ENCODE peak calls at places on chromosomes 5 and 9, in four cellular contexts. R is HepG2, X is WTC11, D is K562. L is an unnamed sample.
A peak's percentile ranks its signal among the peaks of the same experiment; 100 is the strongest.

GRCh38 chr5:137828192-137828591 is 39.5 kb upstream of the MYOT start:
- DNase-seq in R (no peak), X (no peak), D (no peak), L (no peak)

GRCh38 chr5:60842859-60843692 is 993 bp downstream of the ELOVL7 start:
- DNase-seq in R (no peak), X (peak; percentile 35), D (no peak), L (peak; percentile 10)

GRCh38 chr9:107465467-107466451 is 23.8 kb downstream of the KLF4 start:
- DNase-seq in R (no peak), X (peak; percentile 79), D (peak; percentile 57), L (peak; percentile 84)

GRCh38 chr5:101390317-101390908 is 487.3 kb upstream of the ST8SIA4 start:
- DNase-seq in R (peak; percentile 46), X (peak; percentile 14), D (peak; percentile 5), L (peak; percentile 80)

GRCh38 chr5:76401801-76402250 is 1.3 kb upstream of the IQGAP2 start:
- DNase-seq in R (no peak), X (no peak), D (no peak), L (no peak)

GRCh38 chr5:67612961-67613360 is 416.4 kb upstream of the CD180 start:
- DNase-seq in R (no peak), X (no peak), D (no peak), L (no peak)

GRCh38 chr5:175588709-175589429 is 69.0 kb upstream of the HRH2 start:
- DNase-seq in R (no peak), X (no peak), D (no peak), L (no peak)

GRCh38 chr5:173675287-173675996 is 59.0 kb upstream of the BOD1 start:
- DNase-seq in R (no peak), X (no peak), D (no peak), L (no peak)

GRCh38 chr5:112333236-112333850 is 85.7 kb downstream of the EPB41L4A start:
- DNase-seq in R (no peak), X (no peak), D (no peak), L (no peak)

GRCh38 chr5:145937432-145938250 is 1.3 kb downstream of the SH3RF2 start:
- DNase-seq in R (peak; percentile 40), X (peak; percentile 13), D (no peak), L (peak; percentile 51)

GRCh38 chr5:6108540-6108848 is 269.9 kb downstream of the MED10 start:
- DNase-seq in R (no peak), X (no peak), D (no peak), L (no peak)

GRCh38 chr5:27308151-27308550 is 269.8 kb upstream of the CDH9 start:
- DNase-seq in R (no peak), X (no peak), D (no peak), L (no peak)

GRCh38 chr5:132915681-132916080 is 42.2 kb downstream of the LEAP2 start:
- DNase-seq in R (no peak), X (no peak), D (no peak), L (no peak)

GRCh38 chr5:122465086-122465485 is 153.0 kb downstream of the SNCAIP start:
- DNase-seq in R (no peak), X (no peak), D (no peak), L (no peak)

GRCh38 chr9:14018061-14018460 is 295.9 kb downstream of the NFIB start:
- DNase-seq in R (no peak), X (no peak), D (no peak), L (no peak)

GRCh38 chr5:135544666-135545045 is 8.9 kb upstream of the NEUROG1 start:
- DNase-seq in R (no peak), X (peak; percentile 55), D (no peak), L (no peak)

GRCh38 chr5:71912021-71912420 is 192.9 kb downstream of the CARTPT start:
- DNase-seq in R (no peak), X (no peak), D (no peak), L (no peak)

GRCh38 chr5:39138182-39138487 is 63.9 kb upstream of the RICTOR start:
- DNase-seq in R (no peak), X (no peak), D (no peak), L (no peak)

GRCh38 chr5:19519448-19519847 is 468.6 kb downstream of the CDH18 start:
- DNase-seq in R (no peak), X (no peak), D (no peak), L (no peak)

GRCh38 chr5:82445729-82446349 is 167.7 kb upstream of the RPS23 start:
- DNase-seq in R (no peak), X (no peak), D (no peak), L (no peak)

GRCh38 chr9:113538131-113538530 is 74.6 kb downstream of the RGS3 start:
- DNase-seq in R (no peak), X (no peak), D (no peak), L (no peak)

GRCh38 chr9:124357591-124358361 is 57.5 kb downstream of the PSMB7 start:
- DNase-seq in R (no peak), X (no peak), D (no peak), L (no peak)

GRCh38 chr5:63164339-63164738 is 585.7 kb downstream of the LRRC70 start:
- DNase-seq in R (no peak), X (no peak), D (no peak), L (no peak)

GRCh38 chr9:83313771-83314170 is 224.4 kb downstream of the FRMD3 start:
- DNase-seq in R (no peak), X (no peak), D (no peak), L (no peak)

GRCh38 chr5:77211013-77211690 is 672 bp downstream of the PDE8B start:
- DNase-seq in R (no peak), X (peak; percentile 41), D (no peak), L (no peak)

GRCh38 chr9:84513473-84513872 is 156.1 kb upstream of the NTRK2 start:
- DNase-seq in R (no peak), X (no peak), D (no peak), L (no peak)

GRCh38 chr5:73448451-73449136 is at the start of gene FOXD1:
- DNase-seq in R (peak; percentile 32), X (peak; percentile 85), D (peak; percentile 40), L (peak; percentile 77)

GRCh38 chr9:36874921-36875320 is 159.1 kb downstream of the PAX5 start:
- DNase-seq in R (no peak), X (no peak), D (no peak), L (no peak)

GRCh38 chr5:13866792-13867191 is 77.7 kb downstream of the DNAH5 start:
- DNase-seq in R (peak; percentile 21), X (peak; percentile 62), D (peak; percentile 41), L (peak; percentile 8)

GRCh38 chr9:131181091-131181681 is 55.8 kb downstream of the NUP214 start:
- DNase-seq in R (no peak), X (no peak), D (peak; percentile 81), L (no peak)
- TF ChIP-seq HMGXB4 in R (no peak), X (no peak), D (peak; percentile 14), L (no peak)

DNA sequence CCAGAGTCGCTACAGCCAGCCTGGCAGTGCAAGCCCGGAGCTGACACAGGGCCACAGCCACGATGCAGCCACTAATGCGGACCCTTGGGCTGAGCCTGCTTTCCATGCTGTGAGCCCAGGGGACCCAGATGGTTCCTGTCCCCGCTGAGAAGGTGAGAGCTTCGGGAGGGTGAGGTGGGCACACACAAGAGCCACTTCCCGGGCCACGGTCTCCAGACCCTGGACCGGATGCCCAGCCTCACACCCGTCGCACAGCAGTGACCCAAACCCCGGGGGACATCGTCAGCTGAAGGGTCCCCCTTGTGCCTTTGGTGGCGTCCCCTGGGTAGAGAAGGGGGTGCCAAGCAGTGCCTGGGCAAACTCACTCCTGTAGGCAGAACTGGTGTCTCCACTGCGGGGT is 13.4 kb downstream of the PAEP start:
- DNase-seq in R (no peak), X (no peak), D (no peak), L (no peak)
- TF ChIP-seq HMGXB4 in R (no peak), X (no peak), D (no peak), L (no peak)

DNA sequence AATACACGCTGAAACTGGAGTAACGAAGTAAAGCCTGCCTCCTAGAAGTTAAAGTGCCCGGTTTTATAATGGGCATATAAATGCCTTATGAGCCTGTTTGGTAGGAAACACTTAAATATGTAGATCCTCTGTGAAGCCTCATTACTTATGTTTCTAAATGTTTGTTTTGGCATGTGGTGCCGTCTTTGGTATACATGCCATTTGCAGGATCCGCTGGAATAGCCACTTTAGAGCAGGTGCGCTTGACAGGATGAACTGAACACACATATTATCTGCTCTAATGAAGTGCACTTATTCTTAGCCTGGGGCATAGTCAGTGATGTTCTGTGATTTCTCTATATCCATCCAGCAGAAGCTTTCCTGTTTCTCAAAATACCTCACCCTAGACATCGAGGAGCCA is 778.1 kb upstream of the WWC1 start:
- DNase-seq in R (no peak), X (no peak), D (no peak), L (no peak)
- TF ChIP-seq HMGXB4 in R (no peak), X (no peak), D (no peak), L (no peak)

GRCh38 chr9:75087824-75088645 is at the start of the genes NMRK1 and OSTF1:
- DNase-seq in R (peak; percentile 86), X (peak; percentile 94), D (peak; percentile 87), L (peak; percentile 92)

GRCh38 chr9:75088646-75089368 is 493 bp downstream of the OSTF1 start:
- DNase-seq in R (peak; percentile 55), X (peak; percentile 26), D (peak; percentile 33), L (peak; percentile 49)

GRCh38 chr9:75087279-75087823 is 604 bp downstream of the NMRK1 start:
- DNase-seq in R (peak; percentile 21), X (no peak), D (no peak), L (peak; percentile 37)

GRCh38 chr9:75085640-75086039 is 2.3 kb downstream of the NMRK1 start:
- DNase-seq in R (no peak), X (no peak), D (no peak), L (no peak)

GRCh38 chr9:75086443-75087278 is 1.3 kb downstream of the NMRK1 start:
- DNase-seq in R (peak; percentile 39), X (peak; percentile 16), D (no peak), L (no peak)
- TF ChIP-seq HMGXB4 in R (no peak), X (no peak), D (no peak), L (no peak)

GRCh38 chr5:91503321-91503720 is 120.2 kb upstream of the ARRDC3 start:
- DNase-seq in R (no peak), X (no peak), D (no peak), L (no peak)

GRCh38 chr5:91494447-91495001 is 111.4 kb upstream of the ARRDC3 start:
- DNase-seq in R (no peak), X (no peak), D (no peak), L (no peak)

GRCh38 chr5:91495699-91496098 is 112.6 kb upstream of the ARRDC3 start:
- DNase-seq in R (no peak), X (no peak), D (no peak), L (no peak)

GRCh38 chr5:91500758-91501157 is 117.6 kb upstream of the ARRDC3 start:
- DNase-seq in R (no peak), X (no peak), D (no peak), L (no peak)

DNA sequence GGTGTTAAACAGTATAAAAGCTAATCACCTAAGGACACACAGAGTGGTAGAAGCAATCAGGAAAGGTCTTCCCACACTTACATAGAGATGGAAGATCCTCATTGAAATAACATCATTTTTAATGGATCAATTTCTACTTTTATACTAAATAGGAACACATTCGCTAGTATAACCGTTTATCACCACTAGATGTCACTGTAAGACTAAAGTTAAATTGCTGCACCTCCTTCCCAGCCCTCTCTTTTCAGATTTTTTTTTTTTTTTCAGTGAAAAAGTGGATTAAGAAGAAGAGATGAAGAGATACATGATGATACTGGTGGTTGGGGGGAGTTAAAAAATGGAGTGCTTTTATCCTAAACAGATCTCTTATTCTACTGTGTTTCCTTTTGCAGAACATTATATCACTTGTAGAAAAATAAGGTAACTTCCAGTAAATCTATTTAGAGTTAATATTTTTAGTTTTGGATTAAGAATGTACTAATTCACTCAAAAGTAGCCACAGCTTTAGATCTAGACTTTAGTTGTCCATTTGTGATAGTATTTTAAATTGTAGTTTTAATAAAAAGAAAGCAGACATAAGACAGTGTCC is 116.9 kb upstream of the ARRDC3 start:
- DNase-seq in R (peak; percentile 30), X (no peak), D (peak; percentile 44), L (peak; percentile 54)
- TF ChIP-seq HMGXB4 in R (no peak), X (no peak), D (no peak), L (no peak)

L was measured in A549.